ENCODE peak calls at places on chromosome 2, in nine cellular contexts. Y is activated CD4-positive, alpha-beta T cell treated with anti-CD3 and anti-CD28 coated beads for 48 hours; P is non-pigmented ciliary epithelial cell; K is nephron progenitor cell; A is HTR-8/SVneo; I is left cardiac atrium; L is germinal center; R is Ammon's horn; N is activated T-cell treated with anti-CD3 and anti-CD28 coated beads for 48 hours. W is an unnamed sample.

GRCh38 chr2:64134813-64135212 is 9.4 kb downstream of the PELI1 start:
- DNase-seq in A (no peak), N (no peak), K (no peak), R (no peak), L (no peak), Y (no peak), I (no peak), P (no peak), W (no peak)

GRCh38 chr2:99635710-99636431 is 146.1 kb upstream of the REV1 start:
- DNase-seq in I (peak; percentile 85), L (no peak), R (no peak), P (no peak), A (no peak), Y (no peak), N (no peak), K (no peak), W (no peak)

GRCh38 chr2:58045580-58046334 is 849 bp upstream of the VRK2 start:
- DNase-seq in A (no peak), L (no peak), R (no peak), P (no peak), K (no peak), N (no peak), I (no peak), Y (no peak), W (no peak)

GRCh38 chr2:152961376-152961775 is 243.0 kb downstream of the ARL6IP6 start:
- DNase-seq in I (no peak), N (no peak), A (no peak), L (no peak), Y (no peak), K (no peak), P (no peak), R (no peak), W (no peak)

GRCh38 chr2:136005462-136006205 is 20.2 kb upstream of the DARS1 start:
- DNase-seq in I (no peak), R (no peak), P (no peak), A (no peak), Y (peak; percentile 16), L (no peak), K (no peak), N (no peak), W (no peak)

GRCh38 chr2:86372641-86373502 is 35.4 kb upstream of the REEP1 start:
- DNase-seq in K (peak; percentile 44), P (no peak), A (peak; percentile 49), N (no peak), Y (no peak), I (no peak), L (no peak), R (peak; percentile 44), W (peak; percentile 15)

GRCh38 chr2:46404181-46404759 is 75.1 kb upstream of the TMEM247 start:
- DNase-seq in A (no peak), P (no peak), Y (no peak), R (no peak), L (no peak), N (no peak), K (no peak), I (no peak), W (no peak)

GRCh38 chr2:45330617-45331016 is 280.4 kb downstream of the SRBD1 start:
- DNase-seq in R (no peak), K (no peak), Y (no peak), P (no peak), N (no peak), I (no peak), A (no peak), L (no peak), W (no peak)

GRCh38 chr2:167005096-167005495 is 116.8 kb downstream of the XIRP2 start:
- DNase-seq in N (no peak), A (no peak), K (no peak), I (no peak), P (no peak), L (no peak), R (no peak), Y (no peak), W (no peak)

GRCh38 chr2:11373096-11373495 is 28.7 kb upstream of the ROCK2 start:
- DNase-seq in A (no peak), P (no peak), K (no peak), Y (no peak), L (no peak), I (no peak), N (no peak), R (no peak), W (no peak)

GRCh38 chr2:1539973-1540372 is 126.7 kb downstream of the TPO start:
- DNase-seq in I (no peak), K (no peak), R (no peak), A (no peak), L (no peak), N (no peak), P (no peak), Y (no peak), W (no peak)

GRCh38 chr2:137255990-137256389 is 490.6 kb downstream of the THSD7B start:
- DNase-seq in A (no peak), Y (no peak), K (no peak), P (no peak), L (no peak), I (no peak), N (no peak), R (no peak), W (no peak)

GRCh38 chr2:36322108-36322507 is 33.5 kb upstream of the CRIM1 start:
- DNase-seq in L (no peak), A (peak; percentile 34), I (no peak), P (peak; percentile 43), R (peak; percentile 77), K (no peak), Y (no peak), N (no peak), W (peak; percentile 32)

GRCh38 chr2:25089605-25090424 is 47.9 kb downstream of the EFR3B start:
- DNase-seq in P (no peak), I (no peak), L (no peak), N (no peak), Y (no peak), R (no peak), K (no peak), A (no peak), W (no peak)

GRCh38 chr2:100292022-100292580 is 30.2 kb downstream of the LONRF2 start:
- DNase-seq in K (no peak), A (peak; percentile 78), N (peak; percentile 34), I (peak; percentile 64), P (peak; percentile 78), Y (peak; percentile 69), L (no peak), R (no peak), W (peak; percentile 83)

GRCh38 chr2:201786471-201786870 is 5.7 kb upstream of the ALS2 start:
- DNase-seq in Y (no peak), N (no peak), P (no peak), L (no peak), K (no peak), R (no peak), A (no peak), I (no peak), W (no peak)

GRCh38 chr2:226847511-226847910 is 11.7 kb downstream of the RHBDD1 start:
- DNase-seq in A (no peak), Y (no peak), K (no peak), N (no peak), P (no peak), I (no peak), R (no peak), L (no peak), W (no peak)

GRCh38 chr2:101854877-101855276 is 136.9 kb upstream of the IL1R2 start:
- DNase-seq in I (no peak), L (no peak), P (no peak), Y (no peak), A (no peak), N (no peak), R (no peak), K (no peak), W (no peak)

GRCh38 chr2:187991389-187991788 is 300.3 kb upstream of the GULP1 start:
- DNase-seq in I (no peak), L (no peak), R (no peak), A (no peak), P (no peak), K (no peak), N (no peak), Y (no peak), W (no peak)

GRCh38 chr2:227482638-227483340 is 10.8 kb downstream of the AGFG1 start:
- DNase-seq in I (no peak), A (peak; percentile 39), R (no peak), K (no peak), P (no peak), Y (no peak), L (peak; percentile 54), N (no peak), W (no peak)

GRCh38 chr2:204325468-204325867 is 219.8 kb upstream of the PARD3B start:
- DNase-seq in P (peak; percentile 54), N (peak; percentile 30), I (peak; percentile 54), K (peak; percentile 62), A (peak; percentile 63), R (peak; percentile 86), Y (peak; percentile 61), L (peak; percentile 36), W (peak; percentile 64)

GRCh38 chr2:73896362-73897239 is 3.8 kb downstream of the ACTG2 start:
- DNase-seq in I (no peak), K (no peak), L (no peak), P (peak; percentile 55), A (no peak), Y (peak; percentile 54), N (peak; percentile 14), R (no peak), W (peak; percentile 40)

GRCh38 chr2:24015562-24016375 is 5.9 kb downstream of the MFSD2B start:
- DNase-seq in N (no peak), I (no peak), A (peak; percentile 74), L (no peak), P (peak; percentile 37), Y (no peak), K (no peak), R (no peak), W (no peak)

GRCh38 chr2:186882511-186883071 is 33.6 kb upstream of the ZSWIM2 start:
- DNase-seq in K (no peak), Y (no peak), R (no peak), N (no peak), L (no peak), I (no peak), P (no peak), A (no peak), W (no peak)

GRCh38 chr2:101823347-101823791 is 125.9 kb downstream of the MAP4K4 start:
- DNase-seq in L (peak; percentile 31), Y (peak; percentile 79), K (peak; percentile 51), R (peak; percentile 84), P (no peak), I (peak; percentile 52), N (peak; percentile 54), A (peak; percentile 51), W (peak; percentile 21)

GRCh38 chr2:241703128-241703604 is 1.3 kb downstream of the ING5 start:
- DNase-seq in I (no peak), R (peak; percentile 55), P (no peak), K (no peak), A (no peak), L (no peak), N (no peak), Y (no peak), W (no peak)

GRCh38 chr2:134611316-134611715 is 107.5 kb downstream of the TMEM163 start:
- DNase-seq in P (no peak), A (no peak), L (no peak), N (no peak), I (no peak), K (no peak), Y (no peak), R (no peak), W (no peak)

GRCh38 chr2:112149866-112150435 is 11.8 kb downstream of the FBLN7 start:
- DNase-seq in P (no peak), L (no peak), Y (no peak), I (no peak), N (no peak), A (no peak), R (no peak), K (no peak), W (no peak)

GRCh38 chr2:207437857-207438166 is 92.0 kb upstream of the CREB1 start:
- DNase-seq in R (no peak), K (no peak), L (no peak), N (no peak), Y (no peak), A (no peak), P (no peak), I (no peak), W (no peak)

GRCh38 chr2:191401287-191401686 is 156.1 kb downstream of the MYO1B start:
- DNase-seq in I (no peak), K (no peak), Y (no peak), A (peak; percentile 26), P (peak; percentile 55), N (no peak), L (no peak), R (no peak), W (no peak)

W was measured in amniotic stem cell.